ENCODE peak calls at places on chromosomes 2 and 18, in five cellular contexts. P is non-pigmented ciliary epithelial cell, F is midbrain, N is amniotic stem cell, T is AG20443. X is an unnamed sample.
A peak's percentile ranks its signal among the peaks of the same experiment; 100 is the strongest.

GRCh38 chr18:63986885-63987284 is 17.0 kb downstream of the SERPINB8 start:
- DNase-seq in P (no peak), F (no peak), N (no peak), T (no peak), X (no peak)

GRCh38 chr2:186862869-186863709 is 14.1 kb upstream of the ZSWIM2 start:
- DNase-seq in P (no peak), F (peak; percentile 7), N (peak; percentile 23), T (peak; percentile 40), X (peak; percentile 63)

GRCh38 chr18:13264986-13265900 is 46.7 kb downstream of the LDLRAD4 start:
- DNase-seq in P (no peak), F (no peak), N (no peak), T (no peak), X (no peak)

GRCh38 chr2:201674794-201675193 is 23.6 kb downstream of the MPP4 start:
- DNase-seq in P (no peak), F (no peak), N (no peak), T (no peak), X (no peak)

GRCh38 chr18:62486290-62486964 is 36.4 kb upstream of the ZCCHC2 start:
- DNase-seq in P (peak; percentile 5), F (no peak), N (peak; percentile 5), T (no peak), X (peak; percentile 47)

GRCh38 chr2:20403693-20404381 is 43.0 kb upstream of the RHOB start:
- DNase-seq in P (no peak), F (no peak), N (no peak), T (no peak), X (no peak)

GRCh38 chr2:8403871-8404270 is 278.0 kb upstream of the ID2 start:
- DNase-seq in P (no peak), F (no peak), N (no peak), T (no peak), X (no peak)

GRCh38 chr2:181741756-181742155 is 61.4 kb upstream of the NEUROD1 start:
- DNase-seq in P (no peak), F (no peak), N (no peak), T (no peak), X (peak; percentile 38)

GRCh38 chr2:119160361-119160965 is 1.9 kb upstream of the C1QL2 start:
- DNase-seq in P (no peak), F (no peak), N (no peak), T (no peak), X (no peak)

GRCh38 chr2:10410716-10411437 is 37.2 kb downstream of the ODC1 start:
- DNase-seq in P (no peak), F (no peak), N (no peak), T (no peak), X (no peak)

GRCh38 chr2:223724831-223725230 is 112.6 kb downstream of the AP1S3 start:
- DNase-seq in P (no peak), F (no peak), N (no peak), T (no peak), X (no peak)

GRCh38 chr18:74204543-74205152 is 56.3 kb downstream of the TIMM21 start:
- DNase-seq in P (no peak), F (no peak), N (no peak), T (no peak), X (no peak)

GRCh38 chr2:1750935-1751767 is 6.8 kb upstream of the PXDN start:
- DNase-seq in P (no peak), F (peak; percentile 69), N (peak; percentile 61), T (peak; percentile 89), X (no peak)

GRCh38 chr2:26706616-26707473 is 14.3 kb downstream of the KCNK3 start:
- DNase-seq in P (no peak), F (no peak), N (no peak), T (no peak), X (no peak)

GRCh38 chr2:176096986-176097819 is 2.4 kb upstream of the HOXD12 start:
- DNase-seq in P (no peak), F (peak; percentile 11), N (peak; percentile 19), T (peak; percentile 90), X (peak; percentile 60)

GRCh38 chr2:98876741-98877140 is 59.3 kb downstream of the CRACDL start:
- DNase-seq in P (no peak), F (no peak), N (no peak), T (peak; percentile 5), X (no peak)

GRCh38 chr2:20357588-20358394 is 7.1 kb upstream of the PUM2 start:
- DNase-seq in P (no peak), F (no peak), N (no peak), T (no peak), X (no peak)

GRCh38 chr2:127486247-127486912 is 39.9 kb downstream of the IWS1 start:
- DNase-seq in P (no peak), F (no peak), N (no peak), T (peak; percentile 49), X (no peak)

GRCh38 chr2:60872510-60872928 is 8.9 kb upstream of the REL start:
- DNase-seq in P (no peak), F (no peak), N (no peak), T (no peak), X (no peak)

GRCh38 chr2:134120718-134121630 is 132.9 kb upstream of the MGAT5 start:
- DNase-seq in P (no peak), F (peak; percentile 52), N (peak; percentile 35), T (peak; percentile 90), X (no peak)

GRCh38 chr2:240458044-240458899 is 22.8 kb downstream of the GPC1 start:
- DNase-seq in P (no peak), F (no peak), N (no peak), T (no peak), X (no peak)

GRCh38 chr2:127449439-127449838 is 31.2 kb downstream of the PROC start:
- DNase-seq in P (no peak), F (no peak), N (no peak), T (no peak), X (no peak)